ENCODE peak calls at places on chromosome 5, in ten cellular contexts. A is neuronal stem cell; H is AG09319; L is NCI-H524; R is HT1080; T is occipital lobe; Z is bronchial epithelial cell; V is stimulated activated effector memory CD8-positive, alpha-beta T cell treated with anti-CD3 and anti-CD28 coated beads, Interleukin-12 subunit alpha, Interleukin-12 subunit beta, amount 100 ng/mL, for 72 hours; J is Panc1; U is Ammon's horn. E is an unnamed sample.

GRCh38 chr5:99059685-99060084 is 130.9 kb upstream of the CHD1 start:
- DNase-seq in A (no peak), H (no peak), J (no peak), R (no peak), L (no peak), U (no peak), V (no peak), Z (no peak), T (no peak), E (no peak)

GRCh38 chr5:179265529-179266290 is 79.6 kb downstream of the ADAMTS2 start:
- DNase-seq in H (peak), T (peak), U (no peak), L (no peak), A (no peak), J (no peak), R (peak), Z (peak), V (no peak), E (peak)

GRCh38 chr5:159849437-159850191 is 66.7 kb upstream of the ADRA1B start:
- DNase-seq in Z (peak), A (no peak), L (no peak), V (no peak), H (no peak), R (peak), J (no peak), T (no peak), U (peak), E (peak)

GRCh38 chr5:154405078-154405792 is 40.6 kb upstream of the SAP30L start:
- DNase-seq in U (peak), J (peak), H (peak), T (peak), Z (peak), L (peak), R (peak), A (peak), V (peak), E (no peak)

GRCh38 chr5:40572947-40573346 is 106.8 kb upstream of the PTGER4 start:
- DNase-seq in T (no peak), U (no peak), A (no peak), L (no peak), J (no peak), Z (no peak), V (no peak), R (no peak), H (peak), E (no peak)

GRCh38 chr5:178237431-178238312 is 5.1 kb upstream of the PHYKPL start:
- DNase-seq in R (no peak), V (no peak), L (no peak), Z (peak), J (no peak), A (no peak), H (no peak), U (no peak), T (no peak), E (no peak)

GRCh38 chr5:127967983-127968592 is 115.5 kb upstream of the SLC12A2 start:
- DNase-seq in U (no peak), V (no peak), R (no peak), A (no peak), J (no peak), Z (peak), H (no peak), T (no peak), L (no peak), E (no peak)

GRCh38 chr5:82072138-82072537 is 100.3 kb downstream of the ATG10 start:
- DNase-seq in V (no peak), J (no peak), T (no peak), Z (no peak), R (no peak), L (no peak), H (no peak), U (no peak), A (no peak), E (no peak)

GRCh38 chr5:1299961-1300360 is 5.1 kb upstream of the TERT start:
- DNase-seq in T (no peak), J (no peak), A (no peak), V (no peak), R (no peak), Z (no peak), H (no peak), U (no peak), L (no peak), E (no peak)